ENCODE peak calls at places on chromosomes 11 and 22, in ten cellular contexts. D is CD4-positive, CD25-positive, alpha-beta regulatory T cell; V is CD8-positive, alpha-beta T cell; Y is fibroblast of lung; Q is CD8-positive, alpha-beta memory T cell; N is cardiac muscle cell; P is SK-N-SH; G is heart right ventricle; J is HL-60; B is kidney. U is an unnamed sample.

GRCh38 chr11:29293825-29294224 is 723.0 kb downstream of the KCNA4 start:
- DNase-seq in D (no peak), V (no peak), Y (peak), Q (no peak), N (peak), P (no peak), G (no peak), J (no peak), B (no peak), U (no peak)

GRCh38 chr11:24773326-24773725 is 276.5 kb downstream of the LUZP2 start:
- DNase-seq in D (no peak), V (no peak), Y (no peak), Q (no peak), N (no peak), P (no peak), G (no peak), J (no peak), B (no peak), U (no peak)

GRCh38 chr22:31346255-31346732 is at the start of gene PATZ1:
- DNase-seq in D (peak), V (peak), Y (peak), Q (peak), N (peak), P (peak), G (no peak), J (peak), B (peak), U (peak)

GRCh38 chr22:30181459-30182353 is 64.9 kb downstream of the LIF start:
- DNase-seq in D (no peak), V (no peak), Y (no peak), Q (no peak), N (no peak), P (no peak), G (no peak), J (no peak), B (no peak), U (no peak)

GRCh38 chr11:114272311-114272710 is 23.9 kb upstream of the NNMT start:
- DNase-seq in D (no peak), V (no peak), Y (no peak), Q (no peak), N (no peak), P (no peak), G (no peak), J (no peak), B (no peak), U (no peak)

GRCh38 chr11:124793466-124794278 is 6.5 kb downstream of the MSANTD2 start:
- DNase-seq in D (peak), V (no peak), Y (peak), Q (peak), N (peak), P (peak), G (no peak), J (peak), B (no peak), U (peak)

GRCh38 chr11:77159937-77160495 is 32.0 kb downstream of the MYO7A start:
- DNase-seq in D (no peak), V (no peak), Y (no peak), Q (no peak), N (no peak), P (no peak), G (no peak), J (no peak), B (no peak), U (no peak)

GRCh38 chr11:101458161-101458560 is 125.6 kb downstream of the TRPC6 start:
- DNase-seq in D (no peak), V (no peak), Y (peak), Q (no peak), N (no peak), P (no peak), G (no peak), J (no peak), B (no peak), U (no peak)

GRCh38 chr11:83815736-83816135 is 529.6 kb upstream of the CCDC90B start:
- DNase-seq in D (no peak), V (no peak), Y (peak), Q (no peak), N (no peak), P (no peak), G (no peak), J (no peak), B (no peak), U (no peak)

GRCh38 chr11:119489087-119489486 is 66.1 kb upstream of the THY1 start:
- DNase-seq in D (no peak), V (no peak), Y (no peak), Q (no peak), N (no peak), P (no peak), G (no peak), J (no peak), B (peak), U (no peak)

GRCh38 chr11:124758355-124759267 is 3.5 kb downstream of the ESAM start:
- DNase-seq in D (peak), V (peak), Y (peak), Q (peak), N (peak), P (peak), G (peak), J (peak), B (peak), U (no peak)

GRCh38 chr11:62547691-62548281 is 1.2 kb upstream of the AHNAK start:
- DNase-seq in D (no peak), V (no peak), Y (peak), Q (no peak), N (no peak), P (no peak), G (peak), J (no peak), B (no peak), U (no peak)

GRCh38 chr11:101618691-101619090 is 34.9 kb upstream of the TRPC6 start:
- DNase-seq in D (no peak), V (no peak), Y (peak), Q (no peak), N (no peak), P (no peak), G (no peak), J (no peak), B (no peak), U (no peak)

GRCh38 chr11:76208829-76209670 is 2.7 kb upstream of the WNT11 start:
- DNase-seq in D (peak), V (peak), Y (peak), Q (peak), N (peak), P (peak), G (peak), J (peak), B (peak), U (peak)

GRCh38 chr11:131770801-131771200 is 400.4 kb downstream of the NTM start:
- DNase-seq in D (no peak), V (no peak), Y (peak), Q (no peak), N (no peak), P (no peak), G (no peak), J (no peak), B (no peak), U (no peak)

GRCh38 chr22:22901578-22902218 is 14.1 kb downstream of the IGLL5 start:
- DNase-seq in D (no peak), V (no peak), Y (no peak), Q (no peak), N (no peak), P (no peak), G (no peak), J (no peak), B (no peak), U (no peak)

DNA sequence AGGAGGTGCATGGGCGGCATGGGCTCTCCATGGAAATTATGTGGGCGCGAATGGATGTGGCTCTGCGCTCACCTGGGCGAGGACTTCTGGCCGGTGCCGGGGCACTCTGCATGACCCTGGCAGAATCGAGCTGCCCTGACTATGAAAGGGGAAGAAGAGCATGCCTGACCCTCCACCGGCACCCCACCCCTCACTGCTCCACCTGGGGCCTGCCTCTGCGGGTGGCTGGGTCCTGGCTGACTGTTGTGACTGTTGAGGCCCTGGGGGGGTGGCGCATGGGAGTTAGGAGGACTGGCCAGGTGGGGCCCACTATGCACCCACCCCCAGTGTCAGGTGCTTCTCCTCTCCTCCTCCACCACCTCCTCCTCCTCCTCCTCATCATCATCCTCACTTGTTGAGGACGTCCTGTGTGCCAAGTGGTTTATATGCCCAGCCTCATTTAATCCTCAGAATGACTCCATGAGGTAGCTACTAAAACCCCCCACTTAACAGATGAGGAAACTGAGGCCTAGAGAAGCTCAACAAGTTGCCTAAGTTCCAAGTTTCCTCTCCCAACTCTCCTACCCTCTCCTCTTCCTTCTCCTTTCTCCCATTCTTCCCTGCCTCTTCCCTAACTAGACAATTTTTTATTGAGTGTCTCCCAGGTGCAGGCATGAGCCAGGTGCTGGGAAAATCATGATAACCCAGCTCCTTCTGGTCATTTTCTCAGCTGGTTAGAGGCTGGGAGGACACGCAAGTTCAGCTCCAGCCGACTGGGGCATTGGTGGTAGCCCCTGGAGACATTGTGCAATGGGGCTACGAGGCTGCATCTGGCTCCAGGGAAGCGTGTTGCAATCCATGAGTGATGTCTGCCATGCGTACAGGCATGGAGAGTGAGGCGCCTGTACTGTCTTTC is 2.3 kb downstream of the MYEOV start:
- DNase-seq in D (no peak), V (no peak), Y (peak), Q (no peak), N (peak), P (no peak), G (no peak), J (peak), B (peak), U (no peak)
- H3K4me3 ChIP-seq in D (peak), V (peak), Y (no peak), Q (peak), N (no peak), P (no peak), G (peak), J (no peak), B (peak), U (no peak)

GRCh38 chr22:37686002-37686982 is at the start of gene NOL12:
- DNase-seq in D (peak), V (peak), Y (peak), Q (peak), N (peak), P (peak), G (peak), J (peak), B (peak), U (peak)
- H3K4me3 ChIP-seq in D (peak), V (peak), Y (peak), Q (peak), N (peak), P (peak), G (peak), J (peak), B (peak), U (peak)

DNA sequence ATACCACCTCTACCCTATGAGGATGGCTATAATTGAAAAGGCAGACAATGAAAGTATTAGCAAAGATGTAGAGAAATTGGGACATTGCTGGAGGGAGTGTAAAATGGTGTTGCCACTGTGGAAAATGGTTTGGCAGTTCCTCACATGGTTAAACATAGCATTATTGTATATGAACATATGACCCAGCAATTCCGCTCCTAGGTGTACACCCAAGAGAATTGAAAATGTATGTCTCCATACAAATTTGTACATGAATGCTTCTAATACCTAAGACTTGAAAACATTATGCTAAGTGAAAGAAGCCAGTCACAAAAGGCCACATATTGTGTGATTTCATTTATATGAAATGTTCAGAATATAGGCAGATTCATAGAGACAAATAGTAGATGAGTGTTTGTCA is 10.0 kb downstream of the SLCO2B1 start:
- DNase-seq in D (no peak), V (no peak), Y (no peak), Q (no peak), N (no peak), P (no peak), G (no peak), J (no peak), B (no peak), U (no peak)
- H3K4me3 ChIP-seq in D (no peak), V (no peak), Y (no peak), Q (no peak), N (no peak), P (no peak), G (no peak), J (no peak), B (peak), U (no peak)

GRCh38 chr11:61075891-61076290 is 26.4 kb upstream of the CD5 start:
- DNase-seq in D (no peak), V (no peak), Y (peak), Q (no peak), N (peak), P (no peak), G (peak), J (no peak), B (no peak), U (no peak)
- H3K4me3 ChIP-seq in D (peak), V (no peak), Y (no peak), Q (peak), N (no peak), P (no peak), G (no peak), J (no peak), B (no peak), U (no peak)

DNA sequence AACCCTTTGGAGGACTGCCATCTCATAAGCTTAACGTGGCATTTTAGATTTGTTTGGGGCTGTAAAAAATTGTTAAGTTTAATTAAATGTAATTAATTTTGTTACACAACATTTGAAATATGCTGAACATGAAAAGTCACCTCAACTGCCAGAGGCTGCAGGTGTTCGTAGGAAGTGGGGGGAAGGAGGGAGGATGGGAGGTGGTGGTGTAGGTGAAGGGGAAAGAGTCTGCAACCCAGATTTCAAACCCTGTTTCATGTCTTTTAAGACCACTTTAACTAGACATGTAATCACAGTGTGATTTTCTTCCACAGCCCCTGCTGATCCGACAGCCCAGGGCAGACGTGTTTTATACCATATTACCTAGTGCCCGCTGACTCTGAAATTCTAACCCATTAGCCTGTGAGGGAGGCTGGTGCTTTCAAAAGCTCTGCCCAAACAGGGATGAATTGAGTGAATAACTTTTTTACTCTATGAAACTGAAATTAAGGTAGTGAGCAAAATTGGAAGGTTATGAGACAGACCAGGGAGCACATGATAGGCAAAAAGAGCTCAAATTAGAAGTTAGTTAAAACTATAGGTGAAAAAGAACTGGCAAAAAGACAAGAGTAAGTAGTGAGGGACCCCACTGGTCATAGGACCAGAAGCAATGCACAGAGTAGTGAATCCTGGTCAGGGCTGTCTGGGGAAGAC is 279.8 kb downstream of the DDX10 start:
- DNase-seq in D (no peak), V (no peak), Y (no peak), Q (no peak), N (no peak), P (no peak), G (no peak), J (no peak), B (no peak), U (peak)
- H3K4me3 ChIP-seq in D (no peak), V (no peak), Y (no peak), Q (no peak), N (no peak), P (no peak), G (no peak), J (no peak), B (no peak), U (no peak)